ENCODE peak calls at places on chromosomes 6 and 20, in eight cellular contexts. S, P, D, V, U, L, J and T are unnamed samples. For H3K9me3, the result is how much of the 10 kb centered on the place peaks cover.

GRCh38 chr6:121309768-121310473 is 24.4 kb downstream of the TBC1D32 start:
- DNase-seq in S (no peak), P (no peak), D (no peak), V (no peak), U (no peak), L (no peak), J (no peak), T (no peak)

GRCh38 chr6:134373282-134373922 is 55.5 kb upstream of the SGK1 start:
- DNase-seq in S (peak), P (peak), D (no peak), V (no peak), U (no peak), L (peak), J (no peak), T (peak)

GRCh38 chr6:168197636-168198301 is 118.8 kb upstream of the FRMD1 start:
- DNase-seq in S (no peak), P (no peak), D (no peak), V (no peak), U (no peak), L (no peak), J (no peak), T (no peak)

GRCh38 chr20:38249536-38250310 is 10.8 kb downstream of the KIAA1755 start:
- DNase-seq in S (no peak), P (no peak), D (no peak), V (no peak), U (no peak), L (no peak), J (no peak), T (no peak)

GRCh38 chr6:159941286-159942113 is 27.4 kb upstream of the IGF2R start:
- DNase-seq in S (no peak), P (no peak), D (peak), V (peak), U (no peak), L (no peak), J (no peak), T (no peak)

GRCh38 chr20:23568320-23569011 is at the start of gene CST9L:
- DNase-seq in S (no peak), P (no peak), D (no peak), V (no peak), U (peak), L (peak), J (no peak), T (no peak)

GRCh38 chr6:3575166-3575565 is 118.3 kb upstream of the SLC22A23 start:
- DNase-seq in S (no peak), P (no peak), D (no peak), V (no peak), U (no peak), L (no peak), J (no peak), T (no peak)

GRCh38 chr6:41571066-41571780 is 25.0 kb downstream of the FOXP4 start:
- DNase-seq in S (no peak), P (no peak), D (no peak), V (no peak), U (no peak), L (no peak), J (no peak), T (no peak)

GRCh38 chr6:82917346-82918064 is 148.1 kb downstream of the UBE3D start:
- DNase-seq in S (no peak), P (no peak), D (no peak), V (no peak), U (no peak), L (no peak), J (no peak), T (no peak)

GRCh38 chr6:139173172-139173571 is 38.3 kb downstream of the HECA start:
- DNase-seq in S (no peak), P (no peak), D (no peak), V (no peak), U (no peak), L (no peak), J (no peak), T (no peak)

GRCh38 chr20:15682690-15683089 is 890.6 kb downstream of the KIF16B start:
- DNase-seq in S (no peak), P (no peak), D (no peak), V (no peak), U (no peak), L (no peak), J (no peak), T (no peak)

GRCh38 chr20:46631212-46631869 is 19.9 kb downstream of the SLC13A3 start:
- DNase-seq in S (peak), P (peak), D (no peak), V (peak), U (no peak), L (no peak), J (no peak), T (no peak)

GRCh38 chr6:87945966-87946365 is 101.7 kb upstream of the SPACA1 start:
- DNase-seq in S (no peak), P (no peak), D (no peak), V (no peak), U (no peak), L (no peak), J (no peak), T (peak)

GRCh38 chr6:140078552-140079126 is 704.2 kb upstream of the CITED2 start:
- DNase-seq in S (peak), P (no peak), D (no peak), V (no peak), U (no peak), L (no peak), J (no peak), T (peak)

GRCh38 chr6:7727951-7728854 is 2.3 kb downstream of the BMP6 start:
- DNase-seq in S (no peak), P (peak), D (no peak), V (peak), U (peak), L (no peak), J (no peak), T (no peak)

GRCh38 chr20:12906401-12906800 is 102.4 kb upstream of the SPTLC3 start:
- DNase-seq in S (no peak), P (no peak), D (no peak), V (no peak), U (no peak), L (no peak), J (no peak), T (no peak)

GRCh38 chr20:14631011-14631410 is 293.6 kb upstream of the FLRT3 start:
- DNase-seq in S (no peak), P (no peak), D (no peak), V (no peak), U (no peak), L (no peak), J (no peak), T (no peak)

GRCh38 chr6:154474636-154475428 is 35.7 kb downstream of the CNKSR3 start:
- DNase-seq in S (peak), P (no peak), D (no peak), V (no peak), U (no peak), L (no peak), J (no peak), T (peak)

GRCh38 chr20:13661070-13661687 is 22.4 kb upstream of the TASP1 start:
- DNase-seq in S (no peak), P (no peak), D (no peak), V (no peak), U (no peak), L (no peak), J (no peak), T (no peak)

GRCh38 chr6:169979873-169980440 is 228.5 kb downstream of the ERMARD start:
- DNase-seq in S (no peak), P (no peak), D (no peak), V (no peak), U (peak), L (no peak), J (no peak), T (no peak)

GRCh38 chr6:4914412-4915159 is 89.3 kb downstream of the RPP40 start:
- DNase-seq in S (no peak), P (no peak), D (no peak), V (no peak), U (no peak), L (no peak), J (no peak), T (no peak)

GRCh38 chr6:111050265-111051023 is 36.9 kb upstream of the SLC16A10 start:
- DNase-seq in S (no peak), P (no peak), D (no peak), V (no peak), U (no peak), L (no peak), J (no peak), T (no peak)

GRCh38 chr6:34465551-34466241 is at the start of gene PACSIN1:
- DNase-seq in S (peak), P (peak), D (no peak), V (peak), U (no peak), L (no peak), J (peak), T (no peak)

GRCh38 chr6:154638369-154638768 is 94.8 kb upstream of the SCAF8 start:
- DNase-seq in S (no peak), P (no peak), D (no peak), V (no peak), U (no peak), L (no peak), J (no peak), T (no peak)

GRCh38 chr20:43409041-43409913 is 48.4 kb upstream of the SRSF6 start:
- DNase-seq in S (no peak), P (no peak), D (no peak), V (peak), U (no peak), L (peak), J (peak), T (peak)

GRCh38 chr20:59813126-59813947 is 120.1 kb downstream of the SYCP2 start:
- DNase-seq in S (no peak), P (no peak), D (no peak), V (no peak), U (no peak), L (peak), J (no peak), T (no peak)

GRCh38 chr6:50816115-50816675 is 2.5 kb upstream of the TFAP2B start:
- DNase-seq in S (peak), P (peak), D (peak), V (peak), U (peak), L (no peak), J (peak), T (peak)

GRCh38 chr6:48560408-48560807 is 449.4 kb upstream of the PTCHD4 start:
- DNase-seq in S (no peak), P (no peak), D (no peak), V (no peak), U (no peak), L (no peak), J (no peak), T (peak)

GRCh38 chr6:129162605-129163004 is 279.7 kb downstream of the LAMA2 start:
- DNase-seq in S (no peak), P (no peak), D (no peak), V (no peak), U (no peak), L (no peak), J (no peak), T (no peak)

GRCh38 chr6:33414592-33415271 is 3.2 kb downstream of the CUTA start:
- DNase-seq in S (no peak), P (no peak), D (no peak), V (peak), U (no peak), L (no peak), J (no peak), T (no peak)

GRCh38 chr6:147873826-147874225 is 365.3 kb downstream of the SAMD5 start:
- DNase-seq in S (no peak), P (no peak), D (no peak), V (no peak), U (no peak), L (no peak), J (no peak), T (no peak)

GRCh38 chr6:74357329-74357728 is 661.3 kb downstream of the CD109 start:
- DNase-seq in S (no peak), P (no peak), D (no peak), V (no peak), U (no peak), L (no peak), J (no peak), T (no peak)

GRCh38 chr20:32484221-32485125 is 100.7 kb downstream of the NOL4L start:
- DNase-seq in S (no peak), P (peak), D (peak), V (peak), U (peak), L (no peak), J (no peak), T (peak)

GRCh38 chr20:46011631-46012482 is 3.1 kb downstream of the MMP9 start:
- DNase-seq in S (peak), P (peak), D (no peak), V (peak), U (peak), L (no peak), J (no peak), T (peak)

GRCh38 chr6:93323630-93324029 is 95.7 kb downstream of the EPHA7 start:
- DNase-seq in S (no peak), P (no peak), D (no peak), V (no peak), U (no peak), L (no peak), J (no peak), T (no peak)

GRCh38 chr6:110873981-110874879 is at the start of gene AMD1:
- DNase-seq in S (peak), P (peak), D (peak), V (peak), U (peak), L (peak), J (peak), T (peak)

DNA sequence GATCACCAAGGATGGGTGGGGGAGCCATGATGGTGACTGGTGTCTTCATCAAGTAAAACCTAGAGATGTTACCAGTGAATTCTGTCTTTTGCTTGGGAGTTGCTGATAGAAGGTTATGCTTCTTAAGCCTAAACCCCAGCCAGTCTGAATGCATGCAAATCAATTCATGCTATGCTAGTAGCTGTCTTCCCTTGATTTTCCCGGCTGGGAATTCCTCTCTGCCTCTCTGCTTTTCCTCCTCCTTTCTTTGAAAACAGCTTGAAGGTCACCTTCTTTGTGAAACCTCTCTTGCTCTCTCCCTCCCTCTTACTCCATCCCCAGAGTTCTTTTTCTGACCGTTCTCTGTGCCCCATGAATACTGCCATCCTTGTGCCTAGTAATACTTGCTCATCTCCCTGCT is 58.9 kb downstream of the TMEM200A start:
- DNase-seq in S (no peak), P (no peak), D (no peak), V (peak), U (no peak), L (no peak), J (no peak), T (no peak)
- H3K4me3 ChIP-seq in S (no peak), P (no peak), D (no peak), V (no peak), U (no peak), L (no peak), J (no peak), T (no peak)

DNA sequence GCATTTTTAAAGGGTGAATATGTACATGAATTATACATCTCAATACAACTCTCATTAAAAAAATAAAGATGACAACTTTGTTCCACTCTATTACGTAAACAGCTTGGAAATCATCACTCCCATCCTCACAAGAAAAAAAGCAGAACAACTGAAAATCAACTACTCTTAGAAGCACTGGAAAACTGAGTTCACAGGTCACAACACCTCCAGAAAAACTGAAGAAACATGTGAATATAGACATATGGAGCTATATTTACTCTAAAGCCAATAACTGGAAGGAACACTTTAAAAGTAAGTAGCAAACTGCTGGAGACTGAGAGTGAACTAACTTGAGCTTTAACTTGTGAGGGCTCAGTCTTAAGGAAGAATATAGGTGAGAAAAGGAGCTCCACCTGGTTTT is 39.9 kb downstream of the RANBP9 start:
- DNase-seq in S (no peak), P (no peak), D (no peak), V (no peak), U (no peak), L (no peak), J (no peak), T (no peak)
- H3K9me3 ChIP-seq in S (under half), P (under half), D (under half), V (under half), U (under half), L (under half), J (under half), T (under half)

GRCh38 chr6:43173496-43174262 is 2.6 kb downstream of the SRF start:
- DNase-seq in S (no peak), P (no peak), D (peak), V (peak), U (peak), L (no peak), J (no peak), T (no peak)
- H3K4me3 ChIP-seq in S (no peak), P (peak), D (peak), V (peak), U (peak), L (peak), J (peak), T (peak)

DNA sequence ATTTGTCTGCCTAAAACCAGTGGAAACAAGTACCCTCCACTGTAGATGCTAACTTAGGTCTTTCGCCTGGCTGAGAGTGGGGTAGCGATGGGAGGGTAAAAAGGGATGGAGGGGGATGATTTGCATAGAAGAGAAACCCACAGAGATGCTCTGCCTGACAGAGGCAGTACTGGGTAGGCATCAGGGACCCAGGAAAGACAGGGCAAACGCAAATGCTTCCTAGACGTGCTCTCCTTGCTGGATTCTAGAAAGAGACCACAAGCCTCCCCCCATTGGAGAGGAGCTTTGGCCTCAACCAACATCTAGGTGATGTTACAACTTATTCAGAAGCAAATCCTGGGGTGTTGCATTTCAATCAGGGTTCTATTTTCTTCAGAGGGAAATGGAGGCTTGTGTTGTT is 3.2 kb downstream of the OLIG3 start:
- DNase-seq in S (no peak), P (no peak), D (no peak), V (peak), U (no peak), L (peak), J (no peak), T (no peak)
- H3K9me3 ChIP-seq in S (under half), P (under half), D (under half), V (under half), U (under half), L (under half), J (under half), T (under half)